ENCODE peak calls at places on chromosome 19, in nine cellular contexts. Z, V, I, K, R, D, N, E and X are unnamed samples. For H3K4me1, the result is how much of the 10 kb centered on the place peaks cover.

GRCh38 chr19:40284501-40285352 is at the start of gene AKT2:
- DNase-seq in E (peak), V (peak), D (no peak), N (no peak), R (no peak), Z (peak), K (no peak), I (no peak), X (no peak)

GRCh38 chr19:45515081-45515624 is 7.9 kb downstream of the VASP start:
- DNase-seq in K (no peak), R (no peak), N (no peak), D (peak), Z (peak), E (no peak), I (no peak), V (no peak), X (peak)

GRCh38 chr19:48607359-48607755 is 815 bp downstream of the SPACA4 start:
- DNase-seq in N (no peak), K (no peak), Z (no peak), I (no peak), R (no peak), D (no peak), E (no peak), V (peak), X (no peak)

GRCh38 chr19:48681127-48681470 is 8.3 kb upstream of the NTN5 start:
- DNase-seq in E (no peak), D (no peak), N (no peak), V (no peak), I (no peak), K (peak), Z (peak), R (no peak), X (no peak)

GRCh38 chr19:18274303-18274775 is at the start of gene IQCN:
- DNase-seq in Z (no peak), E (peak), V (peak), R (no peak), K (peak), N (no peak), D (peak), I (peak), X (peak)

GRCh38 chr19:2962018-2962670 is 15.2 kb upstream of the TLE6 start:
- DNase-seq in V (no peak), E (no peak), Z (peak), R (no peak), I (peak), N (peak), K (peak), D (peak), X (peak)

GRCh38 chr19:45657520-45658163 is 10.4 kb upstream of the GIPR start:
- DNase-seq in D (peak), I (no peak), K (no peak), R (no peak), E (no peak), N (no peak), V (no peak), Z (no peak), X (no peak)

GRCh38 chr19:37905936-37906867 is at the start of gene WDR87:
- DNase-seq in E (no peak), V (peak), I (peak), N (no peak), R (no peak), K (peak), Z (peak), D (peak), X (peak)

GRCh38 chr19:36916991-36917390 is 859 bp downstream of the ZNF568 start:
- DNase-seq in E (no peak), D (no peak), R (no peak), N (no peak), I (peak), Z (no peak), V (no peak), K (no peak), X (no peak)

GRCh38 chr19:42282036-42282762 is 13.1 kb downstream of the CIC start:
- DNase-seq in R (no peak), N (no peak), Z (peak), K (no peak), I (no peak), E (peak), V (no peak), D (no peak), X (no peak)

GRCh38 chr19:38842439-38843174 is 7.2 kb downstream of the HNRNPL start:
- DNase-seq in K (no peak), E (no peak), D (no peak), R (no peak), Z (no peak), N (no peak), V (no peak), I (peak), X (peak)

GRCh38 chr19:19404879-19405860 is at the start of gene GATAD2A:
- DNase-seq in I (peak), K (peak), R (peak), Z (peak), V (peak), N (peak), D (peak), E (peak), X (peak)

GRCh38 chr19:19405919-19406877 is 723 bp downstream of the GATAD2A start:
- DNase-seq in Z (peak), R (no peak), E (peak), D (no peak), N (no peak), I (peak), K (peak), V (peak), X (peak)

GRCh38 chr19:19407640-19407933 is 2.1 kb downstream of the GATAD2A start:
- DNase-seq in V (no peak), K (no peak), N (no peak), E (no peak), Z (no peak), D (no peak), I (no peak), R (no peak), X (no peak)

GRCh38 chr19:19409235-19410030 is 4.0 kb downstream of the GATAD2A start:
- DNase-seq in K (no peak), R (no peak), Z (no peak), E (no peak), N (no peak), D (no peak), I (no peak), V (no peak), X (no peak)

DNA sequence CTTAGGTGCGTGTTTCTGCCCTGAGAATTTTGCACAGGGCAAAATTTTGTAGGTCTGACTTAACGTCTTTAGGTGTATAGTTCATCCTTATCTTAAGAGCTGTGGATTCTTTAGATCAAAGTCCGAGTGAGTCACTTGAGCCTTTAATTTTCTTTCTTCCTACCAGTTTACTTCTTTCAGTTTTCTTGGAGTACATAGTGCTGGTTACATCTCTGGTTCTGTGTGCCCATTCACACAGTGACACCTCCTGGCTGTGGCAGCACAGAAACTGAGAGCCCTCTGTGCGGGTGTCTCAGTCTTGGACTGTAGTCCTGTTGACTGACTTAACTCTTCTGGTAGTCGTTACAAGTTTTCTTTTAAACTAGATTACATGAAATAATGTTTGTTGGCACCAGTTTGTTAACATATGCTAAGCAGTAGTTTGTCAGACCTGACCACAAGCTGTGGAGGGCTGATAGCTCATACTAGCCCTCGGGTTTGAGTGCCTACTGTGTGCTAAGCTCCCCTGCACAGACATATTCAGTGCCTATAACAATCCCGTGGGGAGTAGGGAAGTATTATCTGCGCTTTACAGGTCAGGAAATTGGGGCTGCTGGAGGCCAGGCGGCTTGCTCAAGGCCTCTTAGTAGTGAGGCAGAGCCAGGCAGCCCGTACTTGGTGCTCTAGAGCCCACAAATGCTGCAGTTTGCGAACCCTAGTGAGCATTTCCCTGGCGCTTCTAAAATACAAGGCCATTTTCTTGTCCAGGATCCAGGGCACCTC is 1.6 kb downstream of the GATAD2A start:
- DNase-seq in I (peak), D (peak), N (no peak), Z (peak), V (no peak), R (no peak), K (peak), E (no peak), X (peak)
- TF ChIP-seq EP300 in I (no peak), D (no peak), N (no peak), Z (no peak), V (no peak), R (no peak), K (no peak), E (no peak), X (no peak)

GRCh38 chr19:43731346-43731745 is 15.5 kb downstream of the IRGC start:
- DNase-seq in I (no peak), D (no peak), Z (no peak), V (no peak), K (no peak), N (no peak), E (peak), R (no peak), X (no peak)
- H3K4me1 ChIP-seq in I (under half), D (under half), Z (under half), V (under half), K (under half), N (under half), E (under half), R (under half), X (under half)

GRCh38 chr19:5674734-5675133 is 5.6 kb downstream of the MICOS13 start:
- DNase-seq in K (no peak), Z (no peak), N (no peak), R (no peak), V (no peak), E (no peak), D (no peak), I (no peak), X (no peak)
- TF ChIP-seq EP300 in K (no peak), Z (no peak), N (no peak), R (no peak), V (no peak), E (no peak), D (no peak), I (no peak), X (no peak)

DNA sequence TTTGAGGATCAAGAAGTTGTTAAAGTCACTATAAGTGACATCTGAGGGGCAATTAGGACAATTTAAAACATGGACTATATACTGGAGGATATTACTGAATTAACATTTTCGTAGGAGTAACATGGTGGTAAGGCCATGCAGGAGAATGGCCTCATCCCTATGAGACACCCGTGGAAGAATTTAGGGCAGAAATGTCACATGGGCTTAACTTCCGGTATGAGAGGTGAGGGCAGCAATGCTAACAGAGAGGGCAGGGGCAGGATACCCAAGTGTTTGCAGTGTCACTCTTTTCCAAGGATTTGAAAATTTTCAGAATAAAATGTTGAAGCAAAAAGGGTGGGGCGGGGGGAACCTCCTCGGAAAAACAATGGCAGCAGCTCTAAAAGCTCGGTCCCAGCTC is 23.6 kb downstream of the RANBP3 start:
- DNase-seq in R (no peak), Z (no peak), K (no peak), V (no peak), D (no peak), I (no peak), E (no peak), N (no peak), X (no peak)
- H3K4me1 ChIP-seq in R (half or more), Z (under half), K (half or more), V (half or more), D (half or more), I (under half), E (under half), N (half or more), X (half or more)

DNA sequence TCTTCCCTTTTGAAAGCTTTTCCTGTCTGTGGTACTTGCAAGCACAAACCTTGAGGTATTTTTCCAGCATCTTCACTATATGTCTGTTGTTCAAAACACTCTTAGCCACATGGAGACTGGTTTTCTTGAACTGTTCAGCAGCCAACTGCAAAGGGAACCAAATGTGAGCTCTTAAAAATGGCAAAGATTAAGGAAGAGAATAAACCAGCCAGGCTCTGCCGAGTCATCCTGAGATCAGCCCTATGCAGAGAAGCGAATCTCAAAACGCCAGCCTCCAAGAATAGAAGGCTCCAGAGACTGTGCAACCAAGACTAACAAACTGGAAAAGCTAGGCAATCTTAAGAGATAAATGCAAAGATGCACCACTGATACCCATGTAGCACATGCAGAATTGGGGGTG is 20.7 kb downstream of the AKAP8 start:
- DNase-seq in E (no peak), R (no peak), Z (no peak), V (no peak), D (no peak), N (no peak), K (no peak), I (peak), X (no peak)
- TF ChIP-seq EP300 in E (no peak), R (no peak), Z (no peak), V (no peak), D (no peak), N (no peak), K (no peak), I (no peak), X (no peak)

GRCh38 chr19:16797876-16798275 is 31.3 kb upstream of the SIN3B start:
- DNase-seq in V (no peak), D (no peak), E (no peak), Z (no peak), I (no peak), K (no peak), N (no peak), R (no peak), X (no peak)

GRCh38 chr19:16795042-16795441 is 34.2 kb upstream of the SIN3B start:
- DNase-seq in E (no peak), K (no peak), R (no peak), Z (no peak), N (no peak), D (no peak), V (no peak), I (no peak), X (no peak)

GRCh38 chr19:16791942-16792341 is 37.3 kb upstream of the SIN3B start:
- DNase-seq in K (no peak), D (no peak), E (no peak), R (no peak), N (no peak), I (no peak), V (no peak), Z (no peak), X (no peak)

GRCh38 chr19:16794456-16794855 is 34.7 kb upstream of the SIN3B start:
- DNase-seq in R (no peak), E (no peak), I (no peak), Z (no peak), N (no peak), D (no peak), K (no peak), V (no peak), X (no peak)

GRCh38 chr19:16795731-16796130 is 33.5 kb upstream of the SIN3B start:
- DNase-seq in D (no peak), K (no peak), Z (no peak), N (no peak), V (no peak), E (no peak), R (no peak), I (no peak), X (no peak)
- H3K4me1 ChIP-seq in D (under half), K (under half), Z (under half), N (under half), V (under half), E (under half), R (under half), I (under half), X (under half)